ENCODE peak calls at places on chromosome 19, in eight cellular contexts. T, J, W, F, R, M, S and A are unnamed samples.

GRCh38 chr19:38035515-38036495 is 128.8 kb downstream of the SIPA1L3 start:
- DNase-seq in J (peak; percentile 79), F (peak; percentile 47), M (no peak), S (no peak), R (no peak), W (no peak), T (peak; percentile 73), A (peak; percentile 15)

GRCh38 chr19:12924621-12925310 is 5.7 kb upstream of the SYCE2 start:
- DNase-seq in W (no peak), M (no peak), S (no peak), R (no peak), F (no peak), J (no peak), T (no peak), A (no peak)

GRCh38 chr19:9586764-9587163 is 2.5 kb upstream of the ZNF121 start:
- DNase-seq in S (peak; percentile 82), M (peak; percentile 81), F (peak; percentile 69), T (peak; percentile 66), J (peak; percentile 51), R (peak; percentile 89), W (peak; percentile 43), A (peak; percentile 83)

GRCh38 chr19:5354403-5354802 is 13.8 kb upstream of the PTPRS start:
- DNase-seq in R (peak; percentile 67), W (no peak), M (peak; percentile 39), J (no peak), F (peak; percentile 6), S (no peak), T (peak; percentile 33), A (no peak)

GRCh38 chr19:58396691-58397532 is 1.5 kb downstream of the RNF225 start:
- DNase-seq in T (no peak), F (no peak), W (no peak), R (no peak), J (no peak), M (no peak), S (no peak), A (no peak)

GRCh38 chr19:29665826-29666633 is 769 bp downstream of the PLEKHF1 start:
- DNase-seq in T (peak; percentile 84), M (peak; percentile 62), W (peak; percentile 37), R (no peak), F (peak; percentile 63), S (no peak), J (peak; percentile 66), A (peak; percentile 63)

GRCh38 chr19:9348671-9349070 is 14.1 kb upstream of the ZNF177 start:
- DNase-seq in F (no peak), T (no peak), S (no peak), W (no peak), M (no peak), R (no peak), J (no peak), A (no peak)

GRCh38 chr19:31277516-31277915 is 71.7 kb downstream of the TSHZ3 start:
- DNase-seq in M (no peak), F (no peak), J (no peak), S (no peak), T (no peak), R (no peak), W (no peak), A (no peak)

GRCh38 chr19:811511-812048 is 10.2 kb downstream of the PLPPR3 start:
- DNase-seq in S (no peak), R (no peak), W (no peak), F (no peak), J (no peak), T (no peak), M (no peak), A (no peak)

GRCh38 chr19:48283908-48284307 is 14.0 kb downstream of the ZNF114 start:
- DNase-seq in R (no peak), J (peak; percentile 95), M (no peak), T (peak; percentile 44), F (peak; percentile 76), S (no peak), W (no peak), A (peak; percentile 89)

GRCh38 chr19:55340784-55341147 is 1.1 kb downstream of the KMT5C start:
- DNase-seq in S (no peak), F (peak; percentile 27), M (peak; percentile 66), J (no peak), W (no peak), R (peak; percentile 75), T (peak; percentile 53), A (peak; percentile 51)

GRCh38 chr19:34644991-34645461 is 31.9 kb downstream of the SCGB2B2 start:
- DNase-seq in S (no peak), M (no peak), J (no peak), R (no peak), W (no peak), F (no peak), T (no peak), A (no peak)

GRCh38 chr19:56111601-56112312 is 9.3 kb downstream of the ZNF787 start:
- DNase-seq in S (no peak), J (no peak), R (peak; percentile 80), T (no peak), F (no peak), W (no peak), M (peak; percentile 37), A (no peak)

GRCh38 chr19:47758433-47758784 is 13.1 kb downstream of the NOP53 start:
- DNase-seq in T (no peak), W (no peak), J (no peak), F (no peak), R (no peak), S (no peak), M (no peak), A (no peak)

GRCh38 chr19:57511484-57511883 is 11.7 kb downstream of the ZNF773 start:
- DNase-seq in F (no peak), W (no peak), T (no peak), M (no peak), R (no peak), S (no peak), J (no peak), A (no peak)

GRCh38 chr19:9673912-9674668 is 810 bp downstream of the ZNF562 start:
- DNase-seq in W (no peak), M (no peak), J (peak; percentile 35), R (no peak), S (peak; percentile 39), T (peak; percentile 34), F (peak; percentile 11), A (no peak)

GRCh38 chr19:35349614-35350521 is 2.2 kb downstream of the FFAR1 start:
- DNase-seq in S (no peak), J (no peak), M (no peak), T (no peak), R (peak; percentile 62), F (no peak), W (no peak), A (no peak)

GRCh38 chr19:58181902-58182576 is 822 bp upstream of the ZNF274 start:
- DNase-seq in F (peak; percentile 35), M (peak; percentile 47), S (no peak), W (no peak), R (peak; percentile 90), T (peak; percentile 34), J (no peak), A (peak; percentile 9)

GRCh38 chr19:49362926-49363264 is 679 bp upstream of the TEAD2 start:
- DNase-seq in S (no peak), T (peak; percentile 76), R (no peak), J (peak; percentile 61), M (no peak), W (peak; percentile 45), F (no peak), A (peak; percentile 75)
- H3K4me3 ChIP-seq in S (peak overlapping the region; percentile 93), T (peak overlapping the region; percentile 89), R (no peak overlapping the region), J (peak overlapping the region; percentile 81), M (peak overlapping the region; percentile 76), W (peak overlapping the region; percentile 99), F (peak overlapping the region; percentile 44), A (peak overlapping the region; percentile 90)

DNA sequence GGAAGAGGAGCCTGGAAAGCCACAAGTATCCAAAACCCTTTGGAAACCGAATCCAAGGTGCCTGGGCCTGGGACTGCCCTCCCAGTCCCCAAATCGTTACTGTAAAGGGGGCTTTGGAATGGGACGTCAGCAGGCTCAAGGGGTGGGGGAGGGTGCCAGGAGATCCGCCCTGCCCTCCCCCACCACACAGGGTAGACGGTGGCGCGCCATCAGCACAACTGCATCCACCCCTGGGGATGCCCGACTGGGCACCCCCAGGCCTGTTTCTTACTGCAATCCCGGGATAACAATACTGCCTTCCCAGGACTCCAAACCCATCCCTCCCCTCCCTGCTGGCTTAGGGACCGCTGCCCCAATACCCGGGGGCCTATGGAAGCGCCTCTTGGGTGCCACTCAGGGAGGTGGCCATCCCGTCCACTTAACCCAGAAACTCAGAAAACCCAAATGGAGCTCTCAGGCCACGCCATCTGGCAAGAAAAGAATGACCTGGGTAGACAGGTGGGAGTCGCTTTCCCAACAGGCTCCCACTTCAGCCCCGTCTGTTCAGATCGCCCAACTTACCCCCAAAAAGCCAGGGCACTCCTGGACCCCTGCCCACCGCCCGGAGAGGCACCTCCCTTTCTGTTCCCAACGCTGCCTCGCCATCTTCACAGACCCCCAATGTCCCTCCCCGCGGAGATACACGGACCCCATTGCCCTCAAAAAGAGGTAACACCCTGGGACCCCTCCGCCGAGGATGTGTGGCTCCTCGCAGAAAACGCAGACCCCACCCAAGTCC is 2.4 kb downstream of the KLF16 start:
- DNase-seq in W (no peak), J (no peak), T (no peak), S (no peak), M (no peak), R (no peak), F (no peak), A (no peak)
- H3K9ac ChIP-seq in W (no peak overlapping the region), J (peak overlapping the region; percentile 26), T (peak overlapping the region; percentile 90), S (peak overlapping the region; percentile 97), M (no peak overlapping the region), R (peak overlapping the region; percentile 97), F (peak overlapping the region; percentile 91), A (peak overlapping the region; percentile 83)

GRCh38 chr19:43914051-43914450 is 21.0 kb downstream of the ZNF45 start:
- DNase-seq in R (no peak), S (no peak), F (no peak), W (no peak), T (no peak), M (no peak), J (no peak), A (no peak)
- H3K36me3 ChIP-seq in R (peaks cover 69% of the 10 kb centered on the region), S (peaks cover 54% of the 10 kb centered on the region), F (peaks cover 37% of the 10 kb centered on the region), W (peaks cover 41% of the 10 kb centered on the region), T (peaks cover 68% of the 10 kb centered on the region), M (peaks cover 72% of the 10 kb centered on the region), J (peaks cover 10% of the 10 kb centered on the region), A (peaks cover 74% of the 10 kb centered on the region)

GRCh38 chr19:6374179-6374709 is 1.5 kb downstream of the PSPN start:
- DNase-seq in R (peak; percentile 30), T (no peak), J (no peak), W (no peak), F (no peak), M (no peak), S (no peak), A (no peak)
- H3K4me3 ChIP-seq in R (peak overlapping the region; percentile 69), T (peak overlapping the region; percentile 67), J (no peak overlapping the region), W (peak overlapping the region; percentile 76), F (no peak overlapping the region), M (peak overlapping the region; percentile 86), S (no peak overlapping the region), A (peak overlapping the region; percentile 73)

GRCh38 chr19:3163230-3163886 is 15.2 kb upstream of the S1PR4 start:
- DNase-seq in M (peak; percentile 89), J (peak; percentile 28), S (no peak), R (peak; percentile 92), T (peak; percentile 74), F (peak; percentile 66), W (peak; percentile 69), A (peak; percentile 87)
- H3K9ac ChIP-seq in M (no peak overlapping the region), J (no peak overlapping the region), S (no peak overlapping the region), R (no peak overlapping the region), T (no peak overlapping the region), F (no peak overlapping the region), W (no peak overlapping the region), A (no peak overlapping the region)